ENCODE peak calls at places on chromosomes 7 and 10, in six cellular contexts. F, P, R, C, N and X are unnamed samples.

GRCh38 chr7:94838717-94839116 is 68.7 kb upstream of the PPP1R9A start:
- DNase-seq in N (no peak), P (no peak), C (no peak), R (no peak), F (no peak), X (no peak)

GRCh38 chr10:96850825-96851224 is 18.7 kb downstream of the LCOR start:
- DNase-seq in F (no peak), R (no peak), P (peak; percentile 72), C (no peak), N (no peak), X (no peak)

GRCh38 chr10:77116904-77117303 is 520.7 kb downstream of the KCNMA1 start:
- DNase-seq in R (no peak), C (no peak), N (no peak), P (peak; percentile 52), F (no peak), X (no peak)

GRCh38 chr10:124287071-124287685 is 131.5 kb downstream of the OAT start:
- DNase-seq in F (no peak), P (no peak), R (no peak), C (no peak), N (no peak), X (peak; percentile 24)

GRCh38 chr10:44981172-44982113 is 2.8 kb upstream of the DEPP1 start:
- DNase-seq in R (peak; percentile 69), F (peak; percentile 65), P (peak; percentile 88), N (no peak), C (no peak), X (no peak)

GRCh38 chr10:51574248-51575067 is 124.9 kb downstream of the CSTF2T start:
- DNase-seq in F (no peak), R (no peak), P (no peak), C (no peak), N (no peak), X (no peak)

GRCh38 chr10:101770331-101771215 is 5.3 kb downstream of the FGF8 start:
- DNase-seq in R (no peak), P (no peak), C (no peak), F (no peak), N (no peak), X (peak; percentile 14)

GRCh38 chr7:801940-802364 is 30.3 kb upstream of the SUN1 start:
- DNase-seq in F (peak; percentile 77), R (no peak), C (no peak), P (no peak), N (no peak), X (peak; percentile 76)

GRCh38 chr7:126790763-126791162 is 462.0 kb downstream of the GRM8 start:
- DNase-seq in C (no peak), P (no peak), F (no peak), N (no peak), R (no peak), X (no peak)

GRCh38 chr7:91512958-91513357 is 248.7 kb downstream of the FZD1 start:
- DNase-seq in C (no peak), F (no peak), R (no peak), P (peak; percentile 11), N (no peak), X (no peak)

GRCh38 chr7:158006841-158007696 is 580.6 kb downstream of the PTPRN2 start:
- DNase-seq in P (no peak), N (no peak), R (no peak), F (no peak), C (no peak), X (no peak)

GRCh38 chr10:79407811-79408795 is 37.3 kb downstream of the ZCCHC24 start:
- DNase-seq in C (no peak), F (no peak), R (no peak), N (no peak), P (no peak), X (peak; percentile 66)

GRCh38 chr10:6384031-6384430 is 181.3 kb downstream of the PFKFB3 start:
- DNase-seq in P (no peak), F (no peak), N (no peak), C (no peak), R (no peak), X (no peak)

GRCh38 chr7:124085168-124085567 is 52.3 kb upstream of the TMEM229A start:
- DNase-seq in R (no peak), C (no peak), P (peak; percentile 60), F (peak; percentile 75), N (no peak), X (peak; percentile 95)

GRCh38 chr10:80412521-80412920 is 4.2 kb downstream of the PRXL2A start:
- DNase-seq in C (no peak), P (no peak), F (no peak), R (no peak), N (no peak), X (no peak)

GRCh38 chr10:11505636-11506035 is 105.8 kb downstream of the USP6NL start:
- DNase-seq in P (no peak), C (peak; percentile 80), N (no peak), R (no peak), F (no peak), X (no peak)

GRCh38 chr10:129332476-129332875 is 134.6 kb upstream of the MGMT start:
- DNase-seq in C (peak; percentile 75), R (no peak), F (no peak), N (no peak), P (no peak), X (no peak)

GRCh38 chr10:95121904-95122303 is 52.6 kb upstream of the CYP2C8 start:
- DNase-seq in F (peak; percentile 58), P (no peak), N (no peak), R (no peak), C (no peak), X (no peak)

GRCh38 chr10:59878289-59878688 is 28.1 kb downstream of the CCDC6 start:
- DNase-seq in F (no peak), R (no peak), N (no peak), P (no peak), C (no peak), X (no peak)

GRCh38 chr7:135189221-135189662 is 18.7 kb upstream of the CYREN start:
- DNase-seq in C (no peak), R (no peak), F (peak; percentile 82), P (no peak), N (no peak), X (peak; percentile 72)
- H3K36me3 ChIP-seq in C (no peaks in the 10 kb centered on the region), R (peaks cover 9% of the 10 kb centered on the region), F (peaks cover 7% of the 10 kb centered on the region), P (peaks cover 18% of the 10 kb centered on the region), N (peaks cover 16% of the 10 kb centered on the region), X (peaks cover 57% of the 10 kb centered on the region)

GRCh38 chr7:115724400-115725056 is 306.0 kb downstream of the TFEC start:
- DNase-seq in P (no peak), N (no peak), R (no peak), C (no peak), F (no peak), X (no peak)

GRCh38 chr7:115731796-115732471 is 298.6 kb downstream of the TFEC start:
- DNase-seq in F (no peak), R (no peak), P (no peak), C (no peak), N (no peak), X (no peak)

DNA sequence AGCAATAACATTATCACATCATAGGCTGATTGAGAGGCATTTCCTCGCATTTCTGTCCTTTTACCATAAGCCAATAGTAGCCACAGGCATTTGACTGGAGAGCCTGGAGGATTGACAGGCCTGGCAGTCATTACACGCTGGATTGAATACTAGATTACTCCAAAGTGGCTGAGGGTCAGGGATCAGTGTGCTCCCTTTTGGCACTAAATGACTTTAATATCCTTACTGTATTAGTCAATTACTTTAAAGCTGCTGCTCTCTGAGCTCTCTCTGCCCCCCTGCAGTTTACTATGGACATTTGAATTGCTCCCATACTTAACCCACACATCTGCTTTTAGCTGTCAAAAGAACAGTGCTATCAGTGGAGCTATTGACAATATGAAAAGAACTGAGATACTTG is 302.0 kb downstream of the TFEC start:
- DNase-seq in P (no peak), N (no peak), R (no peak), C (peak; percentile 73), F (no peak), X (no peak)
- H3K36me3 ChIP-seq in P (no peaks in the 10 kb centered on the region), N (no peaks in the 10 kb centered on the region), R (no peaks in the 10 kb centered on the region), C (no peaks in the 10 kb centered on the region), F (no peaks in the 10 kb centered on the region), X (no peaks in the 10 kb centered on the region)

GRCh38 chr7:130986271-130986690 is 252.3 kb upstream of the KLF14 start:
- DNase-seq in P (no peak), C (no peak), F (no peak), N (no peak), R (no peak), X (no peak)

GRCh38 chr7:130982651-130983050 is 248.6 kb upstream of the KLF14 start:
- DNase-seq in N (no peak), C (no peak), F (no peak), P (no peak), R (no peak), X (no peak)

GRCh38 chr7:130985361-130985760 is 251.4 kb upstream of the KLF14 start:
- DNase-seq in C (no peak), R (no peak), N (no peak), P (no peak), F (no peak), X (no peak)

GRCh38 chr7:130987092-130987491 is 253.1 kb upstream of the KLF14 start:
- DNase-seq in C (no peak), P (peak; percentile 55), R (no peak), F (no peak), N (no peak), X (no peak)

DNA sequence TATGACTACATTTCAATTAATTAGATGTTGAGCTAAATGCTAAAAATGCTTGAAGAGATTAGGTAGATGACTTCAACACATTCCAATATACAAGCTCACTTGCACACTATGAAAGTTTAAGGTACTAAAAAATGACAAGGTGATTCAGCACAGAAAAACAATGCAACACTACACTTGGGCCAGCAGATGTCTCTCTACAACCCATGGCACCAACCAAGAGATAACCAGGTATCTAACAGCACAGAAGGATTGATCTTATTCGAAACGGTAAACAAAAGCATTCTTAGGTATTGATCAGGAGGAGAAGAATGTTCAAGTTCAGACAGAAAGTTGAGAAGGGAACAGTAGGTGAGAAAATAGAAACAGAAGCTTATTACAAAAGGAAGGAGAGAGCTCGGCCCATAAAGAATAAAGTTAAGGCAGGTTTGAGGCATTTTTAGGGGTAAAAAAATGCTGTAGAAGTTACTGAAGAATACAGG is 248.2 kb upstream of the KLF14 start:
- DNase-seq in P (peak; percentile 59), C (peak; percentile 53), F (no peak), R (no peak), N (no peak), X (no peak)
- H3K36me3 ChIP-seq in P (no peaks in the 10 kb centered on the region), C (no peaks in the 10 kb centered on the region), F (no peaks in the 10 kb centered on the region), R (no peaks in the 10 kb centered on the region), N (peaks cover 4% of the 10 kb centered on the region), X (peaks cover 39% of the 10 kb centered on the region)

GRCh38 chr7:99030951-99031350 is 113.0 kb downstream of the SMURF1 start:
- DNase-seq in F (no peak), R (no peak), N (no peak), C (no peak), P (no peak), X (no peak)

GRCh38 chr7:99029481-99030144 is 114.3 kb downstream of the SMURF1 start:
- DNase-seq in P (no peak), C (no peak), F (no peak), N (no peak), R (no peak), X (peak; percentile 4)

GRCh38 chr7:99032928-99033327 is 111.0 kb downstream of the SMURF1 start:
- DNase-seq in F (no peak), R (no peak), P (no peak), N (no peak), C (no peak), X (no peak)

GRCh38 chr7:99030145-99030856 is 113.6 kb downstream of the SMURF1 start:
- DNase-seq in R (no peak), C (no peak), N (no peak), F (no peak), P (no peak), X (peak; percentile 22)

DNA sequence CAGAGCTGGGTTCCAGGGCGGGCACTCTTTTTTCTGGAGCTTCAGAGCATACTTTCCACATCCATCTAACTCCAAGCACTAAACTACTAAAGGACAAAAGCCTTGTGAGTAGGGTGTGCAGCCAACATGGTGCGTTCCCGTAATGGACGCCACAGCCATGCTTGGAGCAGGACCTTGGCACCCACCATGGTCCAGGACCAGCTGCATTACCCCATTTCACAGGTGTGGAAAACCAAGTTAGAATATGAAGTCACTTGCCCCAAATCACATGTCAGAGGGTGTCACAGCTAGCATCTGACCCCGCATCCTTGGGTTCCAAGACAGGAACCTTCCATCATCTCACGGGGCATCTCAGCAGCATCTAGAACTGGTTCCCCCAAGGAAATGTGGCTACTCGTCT is 112.4 kb downstream of the SMURF1 start:
- DNase-seq in C (no peak), P (no peak), R (no peak), N (no peak), F (no peak), X (no peak)
- H3K36me3 ChIP-seq in C (no peaks in the 10 kb centered on the region), P (peaks cover 28% of the 10 kb centered on the region), R (peaks cover 4% of the 10 kb centered on the region), N (peaks cover 79% of the 10 kb centered on the region), F (peaks cover 2% of the 10 kb centered on the region), X (peaks cover 95% of the 10 kb centered on the region)